ENCODE peak calls at places on chromosomes 2 and 18, in seven cellular contexts. Y is IMR-90; P is keratinocyte; S is brain microvascular endothelial cell; A is activated CD8-positive, alpha-beta T cell treated with anti-CD3 and anti-CD28 coated beads for 36 hours; V is lung; M is GM20000. N is an unnamed sample.

GRCh38 chr2:36389081-36389480 is 33.5 kb downstream of the CRIM1 start:
- DNase-seq in Y (peak; percentile 67), A (no peak), V (no peak), P (no peak), M (no peak), S (peak; percentile 56), N (no peak)

GRCh38 chr18:44783371-44783770 is 102.7 kb downstream of the SETBP1 start:
- DNase-seq in V (no peak), S (no peak), A (no peak), M (no peak), Y (no peak), P (no peak), N (no peak)

GRCh38 chr2:8328189-8328588 is 353.7 kb upstream of the ID2 start:
- DNase-seq in M (no peak), Y (no peak), P (no peak), V (no peak), S (no peak), A (no peak), N (no peak)

GRCh38 chr2:200472853-200473464 is 36.9 kb downstream of the KCTD18 start:
- DNase-seq in Y (no peak), P (no peak), M (no peak), V (no peak), S (no peak), A (no peak), N (no peak)

GRCh38 chr2:227509824-227510619 is 38.1 kb downstream of the AGFG1 start:
- DNase-seq in V (no peak), S (no peak), P (peak; percentile 45), A (no peak), Y (peak; percentile 51), M (no peak), N (no peak)

GRCh38 chr2:136247204-136247990 is 129.4 kb upstream of the CXCR4 start:
- DNase-seq in M (no peak), Y (no peak), A (peak; percentile 69), V (no peak), P (no peak), S (peak; percentile 40), N (no peak)

GRCh38 chr2:71923887-71924533 is 223.7 kb downstream of the CYP26B1 start:
- DNase-seq in Y (peak; percentile 65), A (peak; percentile 74), V (peak; percentile 58), M (peak; percentile 64), P (peak; percentile 21), S (peak; percentile 64), N (no peak)

GRCh38 chr18:63431180-63431579 is 8.9 kb upstream of the VPS4B start:
- DNase-seq in P (no peak), M (no peak), V (no peak), S (no peak), A (no peak), Y (no peak), N (no peak)

GRCh38 chr2:146227395-146228393 is 1617.1 kb upstream of the ACVR2A start:
- DNase-seq in M (no peak), A (no peak), Y (no peak), P (no peak), S (no peak), V (no peak), N (no peak)

GRCh38 chr2:166127217-166128155 is at the start of gene SCN1A:
- DNase-seq in M (peak; percentile 25), A (no peak), V (no peak), P (no peak), S (no peak), Y (peak; percentile 56), N (no peak)

GRCh38 chr2:234579231-234579962 is 82.5 kb upstream of the ARL4C start:
- DNase-seq in V (no peak), Y (peak; percentile 68), P (no peak), M (no peak), S (no peak), A (no peak), N (no peak)

GRCh38 chr18:8260847-8261246 is 348.4 kb upstream of the RAB12 start:
- DNase-seq in P (no peak), Y (no peak), M (no peak), A (no peak), S (no peak), V (no peak), N (no peak)

GRCh38 chr18:5197032-5197434 is at the start of gene AKAIN1:
- DNase-seq in P (no peak), M (peak; percentile 51), S (peak; percentile 3), V (no peak), A (peak; percentile 20), Y (peak; percentile 18), N (no peak)

GRCh38 chr2:54635554-54636152 is 87.8 kb upstream of the EML6 start:
- DNase-seq in M (no peak), P (no peak), S (no peak), Y (peak; percentile 46), A (no peak), V (no peak), N (no peak)

GRCh38 chr2:191217580-191217979 is 27.6 kb upstream of the MYO1B start:
- DNase-seq in A (no peak), P (no peak), M (no peak), V (no peak), S (peak; percentile 59), Y (peak; percentile 76), N (no peak)

GRCh38 chr18:32019251-32019943 is 772 bp downstream of the RNF125 start:
- DNase-seq in Y (no peak), S (peak; percentile 5), V (peak; percentile 42), A (peak; percentile 69), M (peak; percentile 54), P (no peak), N (no peak)

GRCh38 chr2:191020221-191020741 is 6.3 kb upstream of the STAT1 start:
- DNase-seq in P (peak; percentile 77), V (peak; percentile 92), A (peak; percentile 95), Y (peak; percentile 97), S (peak; percentile 90), M (peak; percentile 90), N (peak; percentile 95)

GRCh38 chr2:185433824-185434223 is 304.8 kb upstream of the FSIP2 start:
- DNase-seq in A (no peak), M (no peak), Y (no peak), S (peak; percentile 20), V (no peak), P (peak; percentile 50), N (no peak)

GRCh38 chr2:211144078-211144477 is 587.7 kb downstream of the CPS1 start:
- DNase-seq in Y (peak; percentile 5), V (no peak), M (no peak), A (no peak), S (no peak), P (peak; percentile 5), N (no peak)

GRCh38 chr2:222433381-222434173 is 9.2 kb downstream of the SGPP2 start:
- DNase-seq in S (no peak), Y (no peak), P (no peak), A (no peak), M (peak; percentile 44), V (no peak), N (no peak)

GRCh38 chr2:218229239-218229638 is 12.2 kb downstream of the ARPC2 start:
- DNase-seq in Y (peak; percentile 87), A (peak; percentile 68), V (no peak), S (peak; percentile 62), M (peak; percentile 73), P (no peak), N (no peak)

GRCh38 chr2:178485356-178485755 is 5.1 kb downstream of the PLEKHA3 start:
- DNase-seq in M (no peak), Y (no peak), V (no peak), P (no peak), S (no peak), A (no peak), N (no peak)

GRCh38 chr2:145740302-145740701 is 1220.4 kb upstream of the ZEB2 start:
- DNase-seq in A (no peak), S (peak; percentile 75), P (no peak), V (no peak), Y (peak; percentile 68), M (no peak), N (no peak)

GRCh38 chr18:35376393-35376741 is 770 bp downstream of the ZNF396 start:
- DNase-seq in A (peak; percentile 31), P (no peak), Y (no peak), V (no peak), M (peak; percentile 70), S (no peak), N (no peak)

GRCh38 chr18:12478269-12479057 is 70.7 kb downstream of the PRELID3A start:
- DNase-seq in Y (no peak), V (no peak), M (no peak), A (no peak), P (no peak), S (no peak), N (no peak)

GRCh38 chr2:189124175-189124574 is 55.4 kb downstream of the COL5A2 start:
- DNase-seq in S (no peak), V (no peak), M (no peak), P (no peak), A (no peak), Y (peak; percentile 71), N (no peak)

GRCh38 chr2:70927138-70927537 is 8.6 kb upstream of the ATP6V1B1 start:
- DNase-seq in M (no peak), S (no peak), V (no peak), A (no peak), Y (no peak), P (no peak), N (peak; percentile 40)

DNA sequence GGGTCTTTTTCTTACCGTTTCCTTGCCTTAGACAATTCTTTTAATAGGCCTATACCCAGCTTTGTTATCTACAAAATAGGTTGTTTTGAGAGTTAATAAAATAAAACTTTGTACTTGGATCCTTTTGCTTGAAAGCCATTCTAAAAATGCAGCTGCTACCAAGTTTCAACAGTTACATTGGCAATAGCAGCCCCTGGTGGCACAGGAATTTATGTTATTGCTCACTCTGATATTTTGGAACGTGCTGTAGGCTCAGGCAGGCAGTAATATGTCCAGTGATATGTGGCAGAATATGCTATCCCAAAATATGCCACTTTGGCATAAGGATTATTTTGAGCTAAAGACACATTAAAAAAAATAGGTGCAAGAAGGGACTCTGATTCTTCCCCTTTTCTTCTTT is 6.7 kb upstream of the COMMD1 start:
- DNase-seq in S (peak; percentile 22), Y (peak; percentile 31), V (no peak), A (peak; percentile 36), M (no peak), P (no peak), N (no peak)
- TF ChIP-seq CTCF in S (peak; percentile 69), Y (peak; percentile 44), V (peak; percentile 10), A (peak; percentile 20), M (peak; percentile 23), P (peak; percentile 54), N (peak; percentile 80)

DNA sequence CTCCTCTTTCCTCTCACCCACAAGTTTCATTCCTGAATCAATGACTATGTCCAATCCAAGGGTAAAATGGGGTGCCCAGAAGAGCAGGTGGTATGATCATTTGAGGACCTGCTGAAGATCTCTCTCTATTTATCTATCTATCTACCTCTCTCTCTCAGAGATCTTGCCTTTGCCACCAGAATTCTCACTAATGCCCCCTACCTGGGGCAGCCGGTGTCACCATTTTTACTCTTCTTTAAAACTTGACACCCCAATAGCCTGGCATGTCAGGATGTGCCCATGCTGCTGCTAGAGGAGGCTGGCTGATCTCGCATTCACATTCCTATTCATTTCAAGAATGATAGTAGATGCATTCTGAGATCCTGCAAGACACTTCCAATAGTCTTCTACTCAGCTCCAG is 24.3 kb upstream of the RPIA start:
- DNase-seq in V (no peak), M (no peak), Y (no peak), P (no peak), A (peak; percentile 10), S (no peak), N (no peak)
- TF ChIP-seq CTCF in V (no peak), M (no peak), Y (no peak), P (no peak), A (no peak), S (no peak), N (no peak)

GRCh38 chr2:45083175-45083574 is 73.9 kb upstream of the SIX2 start:
- DNase-seq in A (no peak), P (no peak), Y (no peak), S (no peak), V (no peak), M (no peak), N (no peak)
- TF ChIP-seq CTCF in A (no peak), P (no peak), Y (no peak), S (no peak), V (no peak), M (no peak), N (peak; percentile 9)

GRCh38 chr2:49490710-49491109 is 336.4 kb upstream of the FSHR start:
- DNase-seq in V (no peak), S (no peak), M (peak; percentile 36), A (peak; percentile 16), P (no peak), Y (no peak), N (no peak)
- TF ChIP-seq CTCF in V (no peak), S (peak; percentile 20), M (peak; percentile 12), A (peak; percentile 46), P (peak; percentile 80), Y (no peak), N (peak; percentile 50)

N was measured in chondrocyte.